ENCODE peak calls at places on chromosomes 13 and 19, in five cellular contexts. C, X, I, E and O are unnamed samples.

GRCh38 chr19:7636691-7637373 is at the start of gene STXBP2:
- DNase-seq in C (no peak), I (peak; percentile 90), E (peak; percentile 89), X (peak; percentile 69), O (peak; percentile 94)

GRCh38 chr13:77034883-77035282 is 7.9 kb upstream of the FBXL3 start:
- DNase-seq in C (peak; percentile 65), X (no peak), E (no peak), I (no peak), O (no peak)

GRCh38 chr19:44677019-44677809 is 5.9 kb downstream of the CEACAM19 start:
- DNase-seq in X (peak; percentile 90), I (no peak), C (peak; percentile 55), E (peak; percentile 21), O (peak; percentile 50)

GRCh38 chr13:73673931-73674330 is 460.3 kb downstream of the KLF12 start:
- DNase-seq in C (no peak), I (no peak), X (no peak), E (no peak), O (no peak)

GRCh38 chr19:46147791-46148288 is at the start of gene IGFL2:
- DNase-seq in X (no peak), E (no peak), I (no peak), C (no peak), O (peak; percentile 80)

GRCh38 chr13:102659168-102659713 is 35.6 kb downstream of the METTL21C start:
- DNase-seq in X (no peak), I (no peak), C (no peak), E (no peak), O (no peak)

GRCh38 chr13:23579886-23580706 is 9.9 kb downstream of the TNFRSF19 start:
- DNase-seq in X (no peak), I (no peak), E (peak; percentile 78), C (peak; percentile 46), O (no peak)

GRCh38 chr19:58305932-58306323 is 751 bp downstream of the ERVK3-1 start:
- DNase-seq in I (peak; percentile 39), X (no peak), E (no peak), C (no peak), O (peak; percentile 25)

GRCh38 chr19:16198363-16198636 is 589 bp downstream of the AP1M1 start:
- DNase-seq in C (no peak), I (no peak), E (no peak), X (no peak), O (peak; percentile 50)

GRCh38 chr13:50993908-50994307 is 84.3 kb downstream of the RNASEH2B start:
- DNase-seq in C (peak; percentile 67), I (no peak), X (no peak), E (no peak), O (no peak)

GRCh38 chr13:62613819-62614218 is 1198.2 kb upstream of the PCDH20 start:
- DNase-seq in X (no peak), C (no peak), I (no peak), E (no peak), O (no peak)

GRCh38 chr13:89027694-89028306 is 1356.6 kb downstream of the SLITRK5 start:
- DNase-seq in E (no peak), I (no peak), C (no peak), X (no peak), O (no peak)

GRCh38 chr19:49556412-49557398 is 23.7 kb downstream of the NOSIP start:
- DNase-seq in C (no peak), I (no peak), E (peak; percentile 18), X (no peak), O (no peak)

GRCh38 chr13:26663801-26664200 is 96.8 kb downstream of the GPR12 start:
- DNase-seq in E (no peak), C (no peak), I (peak; percentile 70), X (no peak), O (no peak)

GRCh38 chr13:51848674-51849073 is 3.7 kb upstream of the TMEM272 start:
- DNase-seq in X (no peak), E (no peak), I (no peak), C (peak; percentile 67), O (no peak)

GRCh38 chr13:33349996-33350826 is 64.7 kb upstream of the STARD13 start:
- DNase-seq in X (no peak), I (no peak), E (peak; percentile 47), C (peak; percentile 47), O (peak; percentile 44)

GRCh38 chr19:21082011-21082975 is at the start of gene ZNF714:
- DNase-seq in I (peak; percentile 76), C (peak; percentile 84), X (peak; percentile 86), E (peak; percentile 97), O (peak; percentile 95)

GRCh38 chr13:38866649-38867048 is 124.0 kb downstream of the STOML3 start:
- DNase-seq in I (no peak), C (no peak), X (no peak), E (no peak), O (no peak)

GRCh38 chr13:29496241-29496712 is 99.2 kb downstream of the SLC7A1 start:
- DNase-seq in E (no peak), X (no peak), C (no peak), I (no peak), O (no peak)

GRCh38 chr13:74135306-74136088 is 1.3 kb upstream of the KLF12 start:
- DNase-seq in I (peak; percentile 74), E (peak; percentile 93), X (no peak), C (peak; percentile 66), O (peak; percentile 90)

GRCh38 chr19:2490659-2491058 is 14.7 kb downstream of the GADD45B start:
- DNase-seq in E (no peak), I (no peak), C (no peak), X (no peak), O (no peak)
- TF ChIP-seq EZH2 in E (no peak), I (no peak), C (no peak), X (no peak), O (no peak)

GRCh38 chr13:112060431-112060830 is 6.5 kb upstream of the SOX1 start:
- DNase-seq in I (no peak), X (no peak), E (no peak), C (no peak), O (no peak)
- TF ChIP-seq EZH2 in I (no peak), X (no peak), E (no peak), C (no peak), O (no peak)

GRCh38 chr13:20301391-20302071 is 69.4 kb upstream of the GJB6 start:
- DNase-seq in I (no peak), E (peak; percentile 29), C (peak; percentile 8), X (no peak), O (no peak)
- TF ChIP-seq EZH2 in I (no peak), E (no peak), C (no peak), X (no peak), O (no peak)

GRCh38 chr13:99977912-99978780 is 3.4 kb upstream of the ZIC2 start:
- DNase-seq in X (no peak), E (peak; percentile 84), I (no peak), C (no peak), O (no peak)

GRCh38 chr13:99978781-99979452 is 2.7 kb upstream of the ZIC2 start:
- DNase-seq in X (no peak), C (no peak), I (no peak), E (peak; percentile 92), O (peak; percentile 30)

GRCh38 chr13:99981115-99982020 is at the start of gene ZIC2:
- DNase-seq in I (peak; percentile 61), X (peak; percentile 72), E (peak; percentile 96), C (no peak), O (peak; percentile 51)

GRCh38 chr13:99980201-99981114 is 1.1 kb upstream of the ZIC2 start:
- DNase-seq in E (peak; percentile 96), X (peak; percentile 71), I (peak; percentile 85), C (peak; percentile 51), O (peak; percentile 81)

DNA sequence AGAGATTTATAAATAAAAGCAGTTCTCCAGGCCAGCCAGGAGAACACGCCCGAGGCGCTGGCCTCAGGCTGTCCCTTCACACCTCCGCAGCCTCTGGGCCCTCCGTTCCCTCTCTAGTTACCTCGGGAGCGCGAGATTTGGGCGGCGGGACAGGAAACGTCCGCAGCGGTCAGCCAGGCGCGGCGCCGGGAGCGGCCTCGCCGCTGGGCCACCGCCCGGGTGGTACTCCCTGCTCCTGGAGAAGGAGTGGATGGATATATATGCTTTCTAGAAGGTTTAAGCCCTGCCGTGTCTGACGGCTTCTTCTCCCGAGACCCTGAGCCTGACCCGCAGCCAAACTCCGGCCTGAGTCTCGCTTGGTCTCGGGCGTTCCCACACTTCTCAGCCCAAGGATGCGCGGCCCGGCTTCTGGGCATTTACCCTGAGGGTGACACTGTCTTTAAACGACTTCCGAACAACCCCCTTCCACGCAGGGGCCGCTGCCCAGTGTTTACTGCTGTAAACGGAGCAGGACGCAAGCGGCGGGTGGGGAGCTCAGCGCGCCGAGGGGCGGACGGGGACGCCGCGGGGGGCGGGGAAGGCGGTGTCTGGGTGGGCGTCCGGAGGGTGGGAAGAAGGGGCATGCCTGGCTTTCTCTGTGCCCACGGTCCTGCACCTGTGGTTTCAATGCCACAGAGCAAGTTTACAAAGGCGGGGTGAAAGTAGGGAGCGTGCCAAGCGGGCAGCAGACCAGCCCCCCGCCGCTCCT is 2.0 kb upstream of the ZIC2 start:
- DNase-seq in I (no peak), X (peak; percentile 46), E (peak; percentile 79), C (no peak), O (peak; percentile 20)
- TF ChIP-seq EZH2 in I (no peak), X (no peak), E (no peak), C (peak; percentile 68), O (peak; percentile 98)

GRCh38 chr13:110772091-110772984 is 58.8 kb downstream of the ING1 start:
- DNase-seq in C (no peak), I (no peak), E (no peak), X (peak; percentile 18), O (no peak)
- TF ChIP-seq EZH2 in C (no peak), I (no peak), E (no peak), X (no peak), O (no peak)

DNA sequence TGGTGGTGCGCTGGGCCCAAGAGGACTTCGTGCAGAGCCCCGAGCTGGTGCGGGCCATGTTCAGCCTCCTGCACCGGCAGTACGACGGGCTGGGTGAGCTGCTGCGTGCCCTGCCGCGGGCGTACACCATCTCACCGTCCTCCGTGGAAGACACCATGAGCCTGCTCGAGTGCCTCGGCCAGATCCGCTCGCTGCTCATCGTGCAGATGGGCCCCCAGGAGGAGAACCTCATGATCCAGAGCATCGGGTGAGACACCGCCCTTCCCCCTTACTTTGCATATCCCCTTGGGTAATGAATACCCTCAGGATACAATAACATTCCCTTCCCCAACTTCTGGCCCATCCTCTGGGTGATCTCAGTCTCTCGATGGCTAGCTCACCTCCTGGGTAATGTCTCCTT is 60.9 kb downstream of the RYR1 start:
- DNase-seq in C (no peak), E (no peak), X (no peak), I (no peak), O (no peak)
- TF ChIP-seq EZH2 in C (no peak), E (no peak), X (no peak), I (no peak), O (no peak)

DNA sequence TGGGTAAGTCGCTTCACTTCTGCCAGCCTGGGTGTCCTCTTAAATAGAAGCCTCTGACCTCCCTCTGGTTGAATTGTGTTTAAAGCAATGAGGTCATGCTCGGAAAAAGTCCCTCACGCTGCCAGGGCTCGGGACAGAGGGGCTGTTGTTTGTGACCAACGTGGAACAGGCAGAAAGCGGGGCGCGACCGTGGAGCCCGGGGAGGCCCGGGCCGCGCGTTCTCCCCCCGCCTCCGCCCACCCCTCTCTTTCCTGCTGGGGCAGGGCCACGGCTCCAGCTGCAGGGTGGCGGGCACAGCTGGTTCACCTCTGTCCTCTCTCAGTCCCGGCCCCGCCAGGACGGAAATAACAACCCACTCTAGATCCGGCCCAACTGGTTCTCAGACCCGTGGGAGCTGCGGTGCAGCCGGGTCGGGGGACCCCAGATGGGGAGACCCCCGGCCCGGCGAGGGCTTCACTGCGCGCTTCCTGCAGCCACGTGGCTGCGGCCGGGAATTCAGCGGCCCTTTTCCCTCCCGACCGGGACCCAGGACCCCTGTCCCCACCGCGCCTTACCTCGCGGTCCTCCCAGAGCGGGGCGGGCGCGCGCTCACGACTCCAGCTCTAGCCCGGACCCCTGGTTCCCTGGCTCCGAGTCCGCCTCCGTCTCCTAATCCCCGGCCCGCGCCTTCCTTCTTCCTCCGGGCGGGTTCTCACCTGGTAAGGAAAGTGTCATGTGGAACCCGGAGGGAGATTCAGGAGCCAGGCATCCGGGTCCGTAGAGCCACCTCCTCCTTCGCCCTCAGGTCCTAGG is 1.9 kb downstream of the CDC42EP5 start:
- DNase-seq in C (no peak), X (no peak), I (no peak), E (peak; percentile 49), O (peak; percentile 56)
- TF ChIP-seq EZH2 in C (peak; percentile 31), X (peak; percentile 87), I (peak; percentile 87), E (peak; percentile 69), O (no peak)